ENCODE peak calls at places on chromosomes 5 and 9, in four cellular contexts. X is CD8-positive, alpha-beta T cell; U is lung; S is upper lobe of right lung. T is an unnamed sample. For H3K4me1, the result is how much of the 10 kb centered on the place peaks cover.

GRCh38 chr5:17252543-17252942 is 35.1 kb downstream of the BASP1 start:
- DNase-seq in U (no peak), X (no peak), S (no peak), T (no peak)

GRCh38 chr9:130327781-130328348 is 62.3 kb downstream of the HMCN2 start:
- DNase-seq in U (peak), X (no peak), S (peak), T (no peak)

GRCh38 chr5:107652839-107653607 is 17.7 kb downstream of the EFNA5 start:
- DNase-seq in S (no peak), U (no peak), X (no peak), T (no peak)

GRCh38 chr5:73496984-73497457 is 1.2 kb upstream of the BTF3 start:
- DNase-seq in S (no peak), X (no peak), U (no peak), T (no peak)

GRCh38 chr5:112270299-112271293 is 148.5 kb downstream of the EPB41L4A start:
- DNase-seq in X (no peak), U (no peak), S (no peak), T (no peak)

GRCh38 chr5:73673161-73673591 is 47.2 kb downstream of the ARHGEF28 start:
- DNase-seq in S (no peak), U (no peak), X (no peak), T (no peak)

GRCh38 chr9:121778252-121779225 is 127.1 kb downstream of the DAB2IP start:
- DNase-seq in U (no peak), S (no peak), X (no peak), T (no peak)

GRCh38 chr5:38923661-38924451 is 78.0 kb downstream of the OSMR start:
- DNase-seq in U (no peak), X (no peak), S (no peak), T (no peak)

GRCh38 chr5:89900346-89900745 is 509.2 kb downstream of the CETN3 start:
- DNase-seq in S (no peak), U (no peak), X (no peak), T (no peak)

GRCh38 chr5:21649969-21650368 is 1203.2 kb downstream of the CDH12 start:
- DNase-seq in X (no peak), S (no peak), U (no peak), T (no peak)

GRCh38 chr9:137771580-137771979 is 106.0 kb upstream of the CACNA1B start:
- DNase-seq in X (no peak), S (no peak), U (no peak), T (no peak)

GRCh38 chr9:1453636-1454035 is 403.5 kb downstream of the DMRT2 start:
- DNase-seq in U (no peak), S (no peak), X (no peak), T (no peak)

GRCh38 chr9:98944130-98945074 is 695 bp downstream of the COL15A1 start:
- DNase-seq in U (no peak), S (no peak), X (no peak), T (no peak)

GRCh38 chr5:33462456-33462855 is 21.7 kb downstream of the TARS1 start:
- DNase-seq in S (no peak), X (no peak), U (no peak), T (no peak)

GRCh38 chr5:33457124-33457523 is 16.4 kb downstream of the TARS1 start:
- DNase-seq in U (no peak), S (no peak), X (no peak), T (no peak)

GRCh38 chr5:33460210-33460609 is 19.4 kb downstream of the TARS1 start:
- DNase-seq in X (no peak), S (no peak), U (no peak), T (no peak)

GRCh38 chr5:33457817-33458216 is 17.1 kb downstream of the TARS1 start:
- DNase-seq in X (no peak), U (no peak), S (no peak), T (no peak)
- H3K4me1 ChIP-seq in X (under half), U (under half), S (under half), T (under half)

DNA sequence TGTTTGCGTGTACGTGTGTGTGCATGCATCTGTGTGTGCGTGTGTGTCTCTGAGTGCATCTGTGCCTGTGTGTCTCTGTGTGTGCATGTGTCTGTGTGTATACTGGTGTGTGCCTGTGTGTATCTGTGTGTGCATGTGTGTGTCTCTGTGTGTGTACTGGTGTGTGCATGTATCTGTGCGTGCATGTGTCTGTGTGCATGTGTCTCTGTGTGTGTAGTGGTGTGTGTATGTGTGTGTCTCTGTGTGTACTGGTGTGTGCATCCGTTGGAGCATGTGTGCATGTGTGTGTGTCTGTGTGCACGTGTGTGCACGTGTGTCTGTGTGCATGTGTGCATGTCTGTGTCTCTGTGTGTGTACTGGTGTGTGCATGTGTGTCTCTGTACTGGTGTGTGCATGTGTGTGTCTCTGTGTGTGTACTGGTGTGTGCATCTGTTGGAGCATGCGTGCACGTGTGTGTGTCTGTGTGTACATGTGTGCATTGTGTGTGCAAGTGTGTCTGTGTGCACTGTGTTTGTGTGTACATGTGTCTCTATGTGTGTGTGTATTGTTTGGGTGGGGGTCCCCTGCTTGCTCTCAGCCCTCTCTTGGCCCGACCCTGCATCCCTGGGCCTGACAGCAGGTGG is 23.8 kb upstream of the NOTCH1 start:
- DNase-seq in X (no peak), S (no peak), U (no peak), T (no peak)
- H3K4me1 ChIP-seq in X (under half), S (half or more), U (under half), T (under half)

GRCh38 chr5:150461231-150461630 is 11.7 kb upstream of the RPS14 start:
- DNase-seq in S (no peak), U (no peak), X (no peak), T (no peak)
- H3K4me1 ChIP-seq in S (under half), U (under half), X (under half), T (under half)

GRCh38 chr5:128962211-128962610 is 3.1 kb upstream of the SLC27A6 start:
- DNase-seq in U (no peak), X (no peak), S (no peak), T (no peak)
- H3K4me1 ChIP-seq in U (under half), X (under half), S (under half), T (under half)

T was measured in CD4-positive, alpha-beta memory T cell.